ENCODE peak calls at places on chromosomes 4 and X, in eight cellular contexts. One of them, this sample, is unnamed.

GRCh38 chr4:76449362-76449767 is 14.3 kb downstream of the SHROOM3 start:
- DNase-seq in CD4-positive, alpha-beta memory T cell: no peak
- DNase-seq in NCI-H460: peak
- DNase-seq in breast epithelium: no peak
- DNase-seq in GM19239: no peak
- DNase-seq in tibial artery: no peak
- DNase-seq in stimulated activated CD4-positive, alpha-beta T cell treated with anti-CD3 and anti-CD28 coated beads, Interleukin-1b, Interleukin-23, amount 100 ng/mL, for 1 hour: no peak
- DNase-seq in cardiac fibroblast: peak
- DNase-seq in this sample: no peak

GRCh38 chr4:15104825-15105224 is 102.5 kb downstream of the CPEB2 start:
- DNase-seq in stimulated activated CD4-positive, alpha-beta T cell treated with anti-CD3 and anti-CD28 coated beads, Interleukin-1b, Interleukin-23, amount 100 ng/mL, for 1 hour: no peak
- DNase-seq in GM19239: no peak
- DNase-seq in NCI-H460: no peak
- DNase-seq in cardiac fibroblast: no peak
- DNase-seq in CD4-positive, alpha-beta memory T cell: no peak
- DNase-seq in tibial artery: no peak
- DNase-seq in breast epithelium: no peak
- DNase-seq in this sample: no peak

GRCh38 chr4:20248155-20248558 is 3.5 kb upstream of the SLIT2 start:
- DNase-seq in breast epithelium: no peak
- DNase-seq in tibial artery: no peak
- DNase-seq in GM19239: no peak
- DNase-seq in CD4-positive, alpha-beta memory T cell: no peak
- DNase-seq in stimulated activated CD4-positive, alpha-beta T cell treated with anti-CD3 and anti-CD28 coated beads, Interleukin-1b, Interleukin-23, amount 100 ng/mL, for 1 hour: no peak
- DNase-seq in NCI-H460: peak
- DNase-seq in cardiac fibroblast: peak
- DNase-seq in this sample: peak

GRCh38 chr4:538542-539142 is 37.5 kb downstream of the TMEM271 start:
- DNase-seq in cardiac fibroblast: no peak
- DNase-seq in stimulated activated CD4-positive, alpha-beta T cell treated with anti-CD3 and anti-CD28 coated beads, Interleukin-1b, Interleukin-23, amount 100 ng/mL, for 1 hour: no peak
- DNase-seq in CD4-positive, alpha-beta memory T cell: no peak
- DNase-seq in breast epithelium: peak
- DNase-seq in GM19239: no peak
- DNase-seq in tibial artery: peak
- DNase-seq in NCI-H460: no peak
- DNase-seq in this sample: no peak

GRCh38 chr4:845836-846251 is 19.9 kb upstream of the CPLX1 start:
- DNase-seq in breast epithelium: no peak
- DNase-seq in CD4-positive, alpha-beta memory T cell: no peak
- DNase-seq in GM19239: no peak
- DNase-seq in NCI-H460: no peak
- DNase-seq in stimulated activated CD4-positive, alpha-beta T cell treated with anti-CD3 and anti-CD28 coated beads, Interleukin-1b, Interleukin-23, amount 100 ng/mL, for 1 hour: no peak
- DNase-seq in cardiac fibroblast: peak
- DNase-seq in tibial artery: no peak
- DNase-seq in this sample: no peak

GRCh38 chr4:26191353-26191752 is 129.5 kb upstream of the RBPJ start:
- DNase-seq in NCI-H460: no peak
- DNase-seq in stimulated activated CD4-positive, alpha-beta T cell treated with anti-CD3 and anti-CD28 coated beads, Interleukin-1b, Interleukin-23, amount 100 ng/mL, for 1 hour: no peak
- DNase-seq in breast epithelium: no peak
- DNase-seq in CD4-positive, alpha-beta memory T cell: no peak
- DNase-seq in tibial artery: no peak
- DNase-seq in cardiac fibroblast: no peak
- DNase-seq in GM19239: no peak
- DNase-seq in this sample: no peak

GRCh38 chr4:100557306-100557705 is 39.5 kb upstream of the EMCN start:
- DNase-seq in stimulated activated CD4-positive, alpha-beta T cell treated with anti-CD3 and anti-CD28 coated beads, Interleukin-1b, Interleukin-23, amount 100 ng/mL, for 1 hour: no peak
- DNase-seq in GM19239: no peak
- DNase-seq in cardiac fibroblast: no peak
- DNase-seq in tibial artery: no peak
- DNase-seq in CD4-positive, alpha-beta memory T cell: no peak
- DNase-seq in breast epithelium: no peak
- DNase-seq in NCI-H460: no peak
- DNase-seq in this sample: no peak

GRCh38 chrX:39736219-39737211 is 361.2 kb downstream of the BCOR start:
- DNase-seq in GM19239: no peak
- DNase-seq in NCI-H460: no peak
- DNase-seq in CD4-positive, alpha-beta memory T cell: no peak
- DNase-seq in tibial artery: peak
- DNase-seq in stimulated activated CD4-positive, alpha-beta T cell treated with anti-CD3 and anti-CD28 coated beads, Interleukin-1b, Interleukin-23, amount 100 ng/mL, for 1 hour: no peak
- DNase-seq in breast epithelium: peak
- DNase-seq in cardiac fibroblast: peak
- DNase-seq in this sample: no peak

GRCh38 chr4:70559216-70559830 is 32.7 kb upstream of the AMBN start:
- DNase-seq in GM19239: peak
- DNase-seq in stimulated activated CD4-positive, alpha-beta T cell treated with anti-CD3 and anti-CD28 coated beads, Interleukin-1b, Interleukin-23, amount 100 ng/mL, for 1 hour: no peak
- DNase-seq in CD4-positive, alpha-beta memory T cell: peak
- DNase-seq in NCI-H460: peak
- DNase-seq in breast epithelium: no peak
- DNase-seq in cardiac fibroblast: peak
- DNase-seq in tibial artery: no peak
- DNase-seq in this sample: peak

GRCh38 chr4:185880571-185880970 is 68.6 kb upstream of the SORBS2 start:
- DNase-seq in GM19239: no peak
- DNase-seq in NCI-H460: no peak
- DNase-seq in breast epithelium: no peak
- DNase-seq in tibial artery: no peak
- DNase-seq in stimulated activated CD4-positive, alpha-beta T cell treated with anti-CD3 and anti-CD28 coated beads, Interleukin-1b, Interleukin-23, amount 100 ng/mL, for 1 hour: no peak
- DNase-seq in CD4-positive, alpha-beta memory T cell: no peak
- DNase-seq in cardiac fibroblast: no peak
- DNase-seq in this sample: no peak

GRCh38 chr4:164931551-164932324 is 45.7 kb downstream of the TRIM61 start:
- DNase-seq in NCI-H460: no peak
- DNase-seq in CD4-positive, alpha-beta memory T cell: no peak
- DNase-seq in tibial artery: no peak
- DNase-seq in breast epithelium: no peak
- DNase-seq in cardiac fibroblast: no peak
- DNase-seq in GM19239: no peak
- DNase-seq in stimulated activated CD4-positive, alpha-beta T cell treated with anti-CD3 and anti-CD28 coated beads, Interleukin-1b, Interleukin-23, amount 100 ng/mL, for 1 hour: no peak
- DNase-seq in this sample: no peak

GRCh38 chr4:25663778-25664177 is 8.1 kb downstream of the SLC34A2 start:
- DNase-seq in GM19239: no peak
- DNase-seq in NCI-H460: no peak
- DNase-seq in cardiac fibroblast: no peak
- DNase-seq in tibial artery: no peak
- DNase-seq in breast epithelium: no peak
- DNase-seq in CD4-positive, alpha-beta memory T cell: no peak
- DNase-seq in stimulated activated CD4-positive, alpha-beta T cell treated with anti-CD3 and anti-CD28 coated beads, Interleukin-1b, Interleukin-23, amount 100 ng/mL, for 1 hour: no peak
- DNase-seq in this sample: no peak

GRCh38 chr4:152100378-152101201 is 339.8 kb upstream of the GATB start:
- DNase-seq in cardiac fibroblast: no peak
- DNase-seq in tibial artery: no peak
- DNase-seq in CD4-positive, alpha-beta memory T cell: peak
- DNase-seq in GM19239: peak
- DNase-seq in breast epithelium: no peak
- DNase-seq in stimulated activated CD4-positive, alpha-beta T cell treated with anti-CD3 and anti-CD28 coated beads, Interleukin-1b, Interleukin-23, amount 100 ng/mL, for 1 hour: peak
- DNase-seq in NCI-H460: no peak
- DNase-seq in this sample: no peak

GRCh38 chr4:176444741-176445140 is 125.0 kb downstream of the SPCS3 start:
- DNase-seq in breast epithelium: no peak
- DNase-seq in stimulated activated CD4-positive, alpha-beta T cell treated with anti-CD3 and anti-CD28 coated beads, Interleukin-1b, Interleukin-23, amount 100 ng/mL, for 1 hour: no peak
- DNase-seq in cardiac fibroblast: peak
- DNase-seq in GM19239: no peak
- DNase-seq in tibial artery: no peak
- DNase-seq in CD4-positive, alpha-beta memory T cell: no peak
- DNase-seq in NCI-H460: no peak
- DNase-seq in this sample: no peak

GRCh38 chr4:123744664-123745290 is 348.2 kb downstream of the SPRY1 start:
- DNase-seq in CD4-positive, alpha-beta memory T cell: no peak
- DNase-seq in GM19239: no peak
- DNase-seq in tibial artery: peak
- DNase-seq in stimulated activated CD4-positive, alpha-beta T cell treated with anti-CD3 and anti-CD28 coated beads, Interleukin-1b, Interleukin-23, amount 100 ng/mL, for 1 hour: no peak
- DNase-seq in breast epithelium: no peak
- DNase-seq in cardiac fibroblast: peak
- DNase-seq in NCI-H460: no peak
- DNase-seq in this sample: no peak

GRCh38 chrX:108020631-108021030 is 24.2 kb upstream of the VSIG1 start:
- DNase-seq in breast epithelium: no peak
- DNase-seq in cardiac fibroblast: peak
- DNase-seq in GM19239: no peak
- DNase-seq in stimulated activated CD4-positive, alpha-beta T cell treated with anti-CD3 and anti-CD28 coated beads, Interleukin-1b, Interleukin-23, amount 100 ng/mL, for 1 hour: no peak
- DNase-seq in CD4-positive, alpha-beta memory T cell: peak
- DNase-seq in NCI-H460: peak
- DNase-seq in tibial artery: no peak
- DNase-seq in this sample: peak

GRCh38 chr4:106258145-106259045 is 57.6 kb downstream of the TBCK start:
- DNase-seq in stimulated activated CD4-positive, alpha-beta T cell treated with anti-CD3 and anti-CD28 coated beads, Interleukin-1b, Interleukin-23, amount 100 ng/mL, for 1 hour: no peak
- DNase-seq in NCI-H460: no peak
- DNase-seq in cardiac fibroblast: no peak
- DNase-seq in GM19239: no peak
- DNase-seq in breast epithelium: no peak
- DNase-seq in tibial artery: no peak
- DNase-seq in CD4-positive, alpha-beta memory T cell: no peak
- DNase-seq in this sample: no peak

GRCh38 chr4:116150152-116150551 is 935.2 kb downstream of the TRAM1L1 start:
- DNase-seq in CD4-positive, alpha-beta memory T cell: no peak
- DNase-seq in stimulated activated CD4-positive, alpha-beta T cell treated with anti-CD3 and anti-CD28 coated beads, Interleukin-1b, Interleukin-23, amount 100 ng/mL, for 1 hour: no peak
- DNase-seq in tibial artery: no peak
- DNase-seq in GM19239: no peak
- DNase-seq in NCI-H460: no peak
- DNase-seq in cardiac fibroblast: no peak
- DNase-seq in breast epithelium: no peak
- DNase-seq in this sample: no peak

GRCh38 chrX:20309796-20310195 is 43.1 kb upstream of the RPS6KA3 start:
- DNase-seq in stimulated activated CD4-positive, alpha-beta T cell treated with anti-CD3 and anti-CD28 coated beads, Interleukin-1b, Interleukin-23, amount 100 ng/mL, for 1 hour: no peak
- DNase-seq in cardiac fibroblast: no peak
- DNase-seq in CD4-positive, alpha-beta memory T cell: no peak
- DNase-seq in breast epithelium: no peak
- DNase-seq in tibial artery: no peak
- DNase-seq in GM19239: no peak
- DNase-seq in NCI-H460: no peak
- DNase-seq in this sample: no peak

GRCh38 chrX:1592128-1592862 is 891 bp downstream of the AKAP17A start:
- DNase-seq in cardiac fibroblast: no peak
- DNase-seq in stimulated activated CD4-positive, alpha-beta T cell treated with anti-CD3 and anti-CD28 coated beads, Interleukin-1b, Interleukin-23, amount 100 ng/mL, for 1 hour: no peak
- DNase-seq in CD4-positive, alpha-beta memory T cell: no peak
- DNase-seq in GM19239: peak
- DNase-seq in tibial artery: no peak
- DNase-seq in NCI-H460: no peak
- DNase-seq in breast epithelium: no peak
- DNase-seq in this sample: peak

GRCh38 chr4:184805462-184806245 is 20.1 kb downstream of the ACSL1 start:
- DNase-seq in cardiac fibroblast: peak
- DNase-seq in CD4-positive, alpha-beta memory T cell: no peak
- DNase-seq in tibial artery: peak
- DNase-seq in stimulated activated CD4-positive, alpha-beta T cell treated with anti-CD3 and anti-CD28 coated beads, Interleukin-1b, Interleukin-23, amount 100 ng/mL, for 1 hour: no peak
- DNase-seq in breast epithelium: peak
- DNase-seq in GM19239: no peak
- DNase-seq in NCI-H460: no peak
- DNase-seq in this sample: peak

GRCh38 chr4:158020734-158021346 is 152.0 kb downstream of the GASK1B start:
- DNase-seq in NCI-H460: peak
- DNase-seq in GM19239: no peak
- DNase-seq in cardiac fibroblast: peak
- DNase-seq in tibial artery: no peak
- DNase-seq in breast epithelium: no peak
- DNase-seq in CD4-positive, alpha-beta memory T cell: no peak
- DNase-seq in stimulated activated CD4-positive, alpha-beta T cell treated with anti-CD3 and anti-CD28 coated beads, Interleukin-1b, Interleukin-23, amount 100 ng/mL, for 1 hour: no peak
- DNase-seq in this sample: no peak

GRCh38 chr4:137861682-137862081 is 329.4 kb upstream of the PCDH18 start:
- DNase-seq in cardiac fibroblast: peak
- DNase-seq in CD4-positive, alpha-beta memory T cell: no peak
- DNase-seq in breast epithelium: no peak
- DNase-seq in tibial artery: no peak
- DNase-seq in stimulated activated CD4-positive, alpha-beta T cell treated with anti-CD3 and anti-CD28 coated beads, Interleukin-1b, Interleukin-23, amount 100 ng/mL, for 1 hour: no peak
- DNase-seq in GM19239: no peak
- DNase-seq in NCI-H460: peak
- DNase-seq in this sample: peak

GRCh38 chr4:14726441-14727405 is 275.6 kb upstream of the CPEB2 start:
- DNase-seq in tibial artery: no peak
- DNase-seq in CD4-positive, alpha-beta memory T cell: no peak
- DNase-seq in breast epithelium: peak
- DNase-seq in GM19239: no peak
- DNase-seq in NCI-H460: peak
- DNase-seq in cardiac fibroblast: peak
- DNase-seq in stimulated activated CD4-positive, alpha-beta T cell treated with anti-CD3 and anti-CD28 coated beads, Interleukin-1b, Interleukin-23, amount 100 ng/mL, for 1 hour: no peak
- DNase-seq in this sample: no peak

GRCh38 chrX:23503835-23504539 is 163.3 kb upstream of the PRDX4 start:
- DNase-seq in tibial artery: peak
- DNase-seq in cardiac fibroblast: peak
- DNase-seq in GM19239: no peak
- DNase-seq in breast epithelium: peak
- DNase-seq in NCI-H460: peak
- DNase-seq in stimulated activated CD4-positive, alpha-beta T cell treated with anti-CD3 and anti-CD28 coated beads, Interleukin-1b, Interleukin-23, amount 100 ng/mL, for 1 hour: no peak
- DNase-seq in CD4-positive, alpha-beta memory T cell: no peak
- DNase-seq in this sample: no peak

GRCh38 chr4:108188770-108189169 is 20.0 kb upstream of the LEF1 start:
- DNase-seq in NCI-H460: no peak
- DNase-seq in CD4-positive, alpha-beta memory T cell: no peak
- DNase-seq in breast epithelium: no peak
- DNase-seq in stimulated activated CD4-positive, alpha-beta T cell treated with anti-CD3 and anti-CD28 coated beads, Interleukin-1b, Interleukin-23, amount 100 ng/mL, for 1 hour: no peak
- DNase-seq in tibial artery: no peak
- DNase-seq in GM19239: no peak
- DNase-seq in cardiac fibroblast: no peak
- DNase-seq in this sample: no peak

GRCh38 chr4:1763550-1764080 is 29.5 kb upstream of the FGFR3 start:
- DNase-seq in NCI-H460: no peak
- DNase-seq in GM19239: no peak
- DNase-seq in CD4-positive, alpha-beta memory T cell: no peak
- DNase-seq in stimulated activated CD4-positive, alpha-beta T cell treated with anti-CD3 and anti-CD28 coated beads, Interleukin-1b, Interleukin-23, amount 100 ng/mL, for 1 hour: no peak
- DNase-seq in tibial artery: no peak
- DNase-seq in cardiac fibroblast: peak
- DNase-seq in breast epithelium: no peak
- DNase-seq in this sample: no peak

GRCh38 chr4:143381171-143382118 is 44.8 kb downstream of the GAB1 start:
- DNase-seq in breast epithelium: peak
- DNase-seq in cardiac fibroblast: peak
- DNase-seq in tibial artery: peak
- DNase-seq in stimulated activated CD4-positive, alpha-beta T cell treated with anti-CD3 and anti-CD28 coated beads, Interleukin-1b, Interleukin-23, amount 100 ng/mL, for 1 hour: no peak
- DNase-seq in GM19239: no peak
- DNase-seq in CD4-positive, alpha-beta memory T cell: no peak
- DNase-seq in NCI-H460: no peak
- DNase-seq in this sample: no peak

GRCh38 chr4:24912252-24913098 is at the start of gene CCDC149:
- DNase-seq in breast epithelium: peak
- DNase-seq in NCI-H460: peak
- DNase-seq in GM19239: no peak
- DNase-seq in stimulated activated CD4-positive, alpha-beta T cell treated with anti-CD3 and anti-CD28 coated beads, Interleukin-1b, Interleukin-23, amount 100 ng/mL, for 1 hour: no peak
- DNase-seq in CD4-positive, alpha-beta memory T cell: no peak
- DNase-seq in cardiac fibroblast: peak
- DNase-seq in tibial artery: peak
- DNase-seq in this sample: peak

GRCh38 chr4:138407329-138407728 is 165.2 kb upstream of the SLC7A11 start:
- DNase-seq in tibial artery: no peak
- DNase-seq in stimulated activated CD4-positive, alpha-beta T cell treated with anti-CD3 and anti-CD28 coated beads, Interleukin-1b, Interleukin-23, amount 100 ng/mL, for 1 hour: no peak
- DNase-seq in breast epithelium: no peak
- DNase-seq in CD4-positive, alpha-beta memory T cell: no peak
- DNase-seq in cardiac fibroblast: no peak
- DNase-seq in NCI-H460: no peak
- DNase-seq in GM19239: no peak
- DNase-seq in this sample: no peak

GRCh38 chrX:78035061-78035460 is 65.6 kb upstream of the PGAM4 start:
- DNase-seq in NCI-H460: no peak
- DNase-seq in breast epithelium: no peak
- DNase-seq in GM19239: no peak
- DNase-seq in CD4-positive, alpha-beta memory T cell: no peak
- DNase-seq in stimulated activated CD4-positive, alpha-beta T cell treated with anti-CD3 and anti-CD28 coated beads, Interleukin-1b, Interleukin-23, amount 100 ng/mL, for 1 hour: no peak
- DNase-seq in cardiac fibroblast: no peak
- DNase-seq in tibial artery: no peak
- DNase-seq in this sample: no peak

GRCh38 chr4:7539659-7540058 is 104.9 kb upstream of the PSAPL1 start:
- DNase-seq in cardiac fibroblast: no peak
- DNase-seq in GM19239: peak
- DNase-seq in tibial artery: no peak
- DNase-seq in CD4-positive, alpha-beta memory T cell: peak
- DNase-seq in NCI-H460: peak
- DNase-seq in breast epithelium: no peak
- DNase-seq in stimulated activated CD4-positive, alpha-beta T cell treated with anti-CD3 and anti-CD28 coated beads, Interleukin-1b, Interleukin-23, amount 100 ng/mL, for 1 hour: peak
- DNase-seq in this sample: no peak

GRCh38 chrX:75546724-75547123 is 23.9 kb upstream of the ZDHHC15 start:
- DNase-seq in stimulated activated CD4-positive, alpha-beta T cell treated with anti-CD3 and anti-CD28 coated beads, Interleukin-1b, Interleukin-23, amount 100 ng/mL, for 1 hour: no peak
- DNase-seq in cardiac fibroblast: no peak
- DNase-seq in breast epithelium: no peak
- DNase-seq in tibial artery: no peak
- DNase-seq in NCI-H460: no peak
- DNase-seq in GM19239: no peak
- DNase-seq in CD4-positive, alpha-beta memory T cell: no peak
- DNase-seq in this sample: no peak